ENCODE peak calls at places on chromosomes 2 and 18, in five cellular contexts. One of them, this sample, is unnamed.

GRCh38 chr2:58146707-58147106 is 94.4 kb downstream of the FANCL start:
- DNase-seq in COLO829: no peak
- DNase-seq in AG10803: no peak
- DNase-seq in SK-MEL-5: no peak
- DNase-seq in NCI-H2171 treated with DMSO at 0.1 percent for 48 hours: no peak
- DNase-seq in this sample: no peak

GRCh38 chr18:68459968-68460367 is 254.9 kb downstream of the TMX3 start:
- DNase-seq in AG10803: no peak
- DNase-seq in SK-MEL-5: no peak
- DNase-seq in NCI-H2171 treated with DMSO at 0.1 percent for 48 hours: no peak
- DNase-seq in COLO829: no peak
- DNase-seq in this sample: no peak

GRCh38 chr2:236244256-236244655 is 19.9 kb downstream of the ASB18 start:
- DNase-seq in COLO829: no peak
- DNase-seq in AG10803: no peak
- DNase-seq in NCI-H2171 treated with DMSO at 0.1 percent for 48 hours: no peak
- DNase-seq in SK-MEL-5: no peak
- DNase-seq in this sample: no peak

GRCh38 chr2:10053351-10053750 is 10.0 kb downstream of the KLF11 start:
- DNase-seq in COLO829: no peak
- DNase-seq in SK-MEL-5: no peak
- DNase-seq in AG10803: no peak
- DNase-seq in NCI-H2171 treated with DMSO at 0.1 percent for 48 hours: no peak
- DNase-seq in this sample: no peak

GRCh38 chr2:180046776-180047175 is 39.7 kb upstream of the CWC22 start:
- DNase-seq in SK-MEL-5: no peak
- DNase-seq in AG10803: peak
- DNase-seq in NCI-H2171 treated with DMSO at 0.1 percent for 48 hours: no peak
- DNase-seq in COLO829: no peak
- DNase-seq in this sample: no peak

GRCh38 chr18:22628795-22629194 is 211.1 kb upstream of the CTAGE1 start:
- DNase-seq in COLO829: no peak
- DNase-seq in SK-MEL-5: no peak
- DNase-seq in AG10803: no peak
- DNase-seq in NCI-H2171 treated with DMSO at 0.1 percent for 48 hours: no peak
- DNase-seq in this sample: no peak

GRCh38 chr2:31318360-31319336 is 84.7 kb downstream of the EHD3 start:
- DNase-seq in COLO829: no peak
- DNase-seq in AG10803: peak
- DNase-seq in SK-MEL-5: no peak
- DNase-seq in NCI-H2171 treated with DMSO at 0.1 percent for 48 hours: no peak
- DNase-seq in this sample: no peak

GRCh38 chr2:97844311-97844859 is 131.0 kb downstream of the ZAP70 start:
- DNase-seq in AG10803: no peak
- DNase-seq in COLO829: no peak
- DNase-seq in SK-MEL-5: no peak
- DNase-seq in NCI-H2171 treated with DMSO at 0.1 percent for 48 hours: peak
- DNase-seq in this sample: no peak

GRCh38 chr2:147843421-147843863 is 1.4 kb upstream of the ACVR2A start:
- DNase-seq in COLO829: peak
- DNase-seq in AG10803: no peak
- DNase-seq in SK-MEL-5: no peak
- DNase-seq in NCI-H2171 treated with DMSO at 0.1 percent for 48 hours: peak
- DNase-seq in this sample: no peak

GRCh38 chr18:40179647-40180175 is 1775.3 kb upstream of the PIK3C3 start:
- DNase-seq in COLO829: no peak
- DNase-seq in SK-MEL-5: peak
- DNase-seq in NCI-H2171 treated with DMSO at 0.1 percent for 48 hours: no peak
- DNase-seq in AG10803: no peak
- DNase-seq in this sample: no peak

GRCh38 chr18:49898421-49898820 is 85.1 kb upstream of the ACAA2 start:
- DNase-seq in NCI-H2171 treated with DMSO at 0.1 percent for 48 hours: no peak
- DNase-seq in AG10803: peak
- DNase-seq in SK-MEL-5: peak
- DNase-seq in COLO829: peak
- DNase-seq in this sample: peak

GRCh38 chr2:150997066-150997465 is 264.6 kb downstream of the RBM43 start:
- DNase-seq in COLO829: no peak
- DNase-seq in AG10803: peak
- DNase-seq in SK-MEL-5: no peak
- DNase-seq in NCI-H2171 treated with DMSO at 0.1 percent for 48 hours: no peak
- DNase-seq in this sample: no peak

GRCh38 chr2:84963692-84964405 is 7.1 kb upstream of the KCMF1 start:
- DNase-seq in SK-MEL-5: no peak
- DNase-seq in AG10803: peak
- DNase-seq in NCI-H2171 treated with DMSO at 0.1 percent for 48 hours: no peak
- DNase-seq in COLO829: no peak
- DNase-seq in this sample: no peak

GRCh38 chr2:190277234-190278112 is 42.2 kb downstream of the HIBCH start:
- DNase-seq in AG10803: peak
- DNase-seq in SK-MEL-5: peak
- DNase-seq in NCI-H2171 treated with DMSO at 0.1 percent for 48 hours: peak
- DNase-seq in COLO829: peak
- DNase-seq in this sample: no peak

GRCh38 chr2:229084467-229084866 is 186.6 kb downstream of the PID1 start:
- DNase-seq in NCI-H2171 treated with DMSO at 0.1 percent for 48 hours: no peak
- DNase-seq in COLO829: no peak
- DNase-seq in AG10803: peak
- DNase-seq in SK-MEL-5: peak
- DNase-seq in this sample: no peak

GRCh38 chr2:234425923-234426603 is 70.8 kb downstream of the ARL4C start:
- DNase-seq in NCI-H2171 treated with DMSO at 0.1 percent for 48 hours: no peak
- DNase-seq in COLO829: no peak
- DNase-seq in SK-MEL-5: no peak
- DNase-seq in AG10803: no peak
- DNase-seq in this sample: no peak

GRCh38 chr2:140597836-140598235 is 1533.0 kb downstream of the LRP1B start:
- DNase-seq in SK-MEL-5: no peak
- DNase-seq in COLO829: no peak
- DNase-seq in NCI-H2171 treated with DMSO at 0.1 percent for 48 hours: no peak
- DNase-seq in AG10803: no peak
- DNase-seq in this sample: no peak

GRCh38 chr2:111135910-111136297 is 15.2 kb downstream of the BCL2L11 start:
- DNase-seq in COLO829: no peak
- DNase-seq in SK-MEL-5: peak
- DNase-seq in AG10803: no peak
- DNase-seq in NCI-H2171 treated with DMSO at 0.1 percent for 48 hours: no peak
- DNase-seq in this sample: no peak

GRCh38 chr2:149020432-149020851 is 18.1 kb upstream of the LYPD6B start:
- DNase-seq in COLO829: no peak
- DNase-seq in SK-MEL-5: no peak
- DNase-seq in NCI-H2171 treated with DMSO at 0.1 percent for 48 hours: no peak
- DNase-seq in AG10803: no peak
- DNase-seq in this sample: no peak

GRCh38 chr2:70101174-70101573 is 13.9 kb downstream of the PCBP1 start:
- DNase-seq in AG10803: no peak
- DNase-seq in NCI-H2171 treated with DMSO at 0.1 percent for 48 hours: no peak
- DNase-seq in SK-MEL-5: no peak
- DNase-seq in COLO829: no peak
- DNase-seq in this sample: no peak

GRCh38 chr18:38493991-38494559 is 928.5 kb upstream of the CELF4 start:
- DNase-seq in SK-MEL-5: no peak
- DNase-seq in COLO829: no peak
- DNase-seq in NCI-H2171 treated with DMSO at 0.1 percent for 48 hours: peak
- DNase-seq in AG10803: no peak
- DNase-seq in this sample: no peak

GRCh38 chr2:1494257-1494656 is 81.0 kb downstream of the TPO start:
- DNase-seq in COLO829: no peak
- DNase-seq in SK-MEL-5: no peak
- DNase-seq in NCI-H2171 treated with DMSO at 0.1 percent for 48 hours: no peak
- DNase-seq in AG10803: no peak
- DNase-seq in this sample: no peak

GRCh38 chr2:14960686-14961324 is 328.3 kb downstream of the LRATD1 start:
- DNase-seq in AG10803: no peak
- DNase-seq in COLO829: no peak
- DNase-seq in NCI-H2171 treated with DMSO at 0.1 percent for 48 hours: no peak
- DNase-seq in SK-MEL-5: no peak
- DNase-seq in this sample: no peak

GRCh38 chr2:132703396-132703795 is 33.4 kb upstream of the LYPD1 start:
- DNase-seq in AG10803: no peak
- DNase-seq in NCI-H2171 treated with DMSO at 0.1 percent for 48 hours: no peak
- DNase-seq in SK-MEL-5: no peak
- DNase-seq in COLO829: no peak
- DNase-seq in this sample: no peak

GRCh38 chr18:21085579-21086161 is 25.9 kb downstream of the ROCK1 start:
- DNase-seq in SK-MEL-5: no peak
- DNase-seq in COLO829: no peak
- DNase-seq in AG10803: no peak
- DNase-seq in NCI-H2171 treated with DMSO at 0.1 percent for 48 hours: no peak
- DNase-seq in this sample: no peak

GRCh38 chr18:8841781-8842485 is 136.6 kb downstream of the MTCL1 start:
- DNase-seq in SK-MEL-5: no peak
- DNase-seq in COLO829: no peak
- DNase-seq in AG10803: peak
- DNase-seq in NCI-H2171 treated with DMSO at 0.1 percent for 48 hours: no peak
- DNase-seq in this sample: no peak

GRCh38 chr2:218407717-218408116 is 8.0 kb downstream of the CTDSP1 start:
- DNase-seq in AG10803: no peak
- DNase-seq in COLO829: no peak
- DNase-seq in SK-MEL-5: no peak
- DNase-seq in NCI-H2171 treated with DMSO at 0.1 percent for 48 hours: peak
- DNase-seq in this sample: no peak

This sample was measured in activated naive CD8-positive, alpha-beta T cell treated with anti-CD3 and anti-CD28 coated beads, Interleukin-2, amount 50 U/mL, for 16 hours.